ENCODE peak calls at places on chromosomes 7 and 10, in six cellular contexts. Q is tibial artery, S is BE2C, G is A549, M is pancreas, Z is WERI-Rb-1. N is an unnamed sample.

GRCh38 chr10:48651839-48652238 is 32.8 kb upstream of the WDFY4 start:
- DNase-seq in Q (no peak), M (no peak), Z (no peak), S (no peak), G (no peak), N (no peak)

GRCh38 chr7:112546723-112547513 is 66.1 kb downstream of the LSMEM1 start:
- DNase-seq in M (peak; percentile 34), G (no peak), S (peak; percentile 74), Q (no peak), Z (peak; percentile 55), N (no peak)

GRCh38 chr7:30238721-30239441 is 45.5 kb upstream of the ZNRF2 start:
- DNase-seq in S (no peak), Q (peak; percentile 57), M (peak; percentile 84), Z (no peak), G (no peak), N (no peak)

GRCh38 chr7:138407792-138408191 is 52.3 kb upstream of the TRIM24 start:
- DNase-seq in G (no peak), Q (no peak), S (no peak), M (no peak), Z (no peak), N (no peak)

GRCh38 chr7:47424523-47424922 is 157.4 kb downstream of the TNS3 start:
- DNase-seq in S (no peak), Z (no peak), Q (no peak), G (no peak), M (no peak), N (no peak)

GRCh38 chr10:5381187-5381586 is 16.4 kb downstream of the UCN3 start:
- DNase-seq in S (no peak), Q (no peak), Z (no peak), G (no peak), M (no peak), N (no peak)

GRCh38 chr7:542935-543789 is 23.5 kb upstream of the PDGFA start:
- DNase-seq in M (peak; percentile 72), S (no peak), Q (peak; percentile 61), Z (no peak), G (peak; percentile 76), N (no peak)

GRCh38 chr7:129225206-129225930 is 538 bp downstream of the AHCYL2 start:
- DNase-seq in Z (peak; percentile 50), M (peak; percentile 88), S (peak; percentile 50), Q (peak; percentile 53), G (peak; percentile 17), N (no peak)

GRCh38 chr7:1236831-1237701 is 4.4 kb downstream of the UNCX start:
- DNase-seq in Q (no peak), M (no peak), S (no peak), Z (no peak), G (no peak), N (no peak)

GRCh38 chr7:108093903-108094302 is 36.3 kb downstream of the LAMB4 start:
- DNase-seq in S (no peak), G (no peak), Z (no peak), Q (no peak), M (no peak), N (no peak)

GRCh38 chr7:99221866-99222265 is 14.0 kb upstream of the KPNA7 start:
- DNase-seq in S (no peak), M (no peak), G (no peak), Z (no peak), Q (no peak), N (no peak)

GRCh38 chr7:108094375-108094774 is 35.8 kb downstream of the LAMB4 start:
- DNase-seq in Q (no peak), Z (no peak), G (no peak), S (no peak), M (no peak), N (no peak)

GRCh38 chr7:87628780-87629569 is 777 bp downstream of the RUNDC3B start:
- DNase-seq in Q (no peak), S (peak; percentile 43), M (peak; percentile 77), Z (peak; percentile 56), G (no peak), N (no peak)

GRCh38 chr10:79081353-79082034 is 12.7 kb downstream of the ZMIZ1 start:
- DNase-seq in G (no peak), Z (no peak), S (peak; percentile 56), Q (no peak), M (no peak), N (no peak)

GRCh38 chr7:18347170-18347569 is 148.4 kb upstream of the HDAC9 start:
- DNase-seq in Z (no peak), M (no peak), Q (no peak), S (no peak), G (no peak), N (no peak)

GRCh38 chr7:163971-164881 is 28.1 kb upstream of the FAM20C start:
- DNase-seq in S (no peak), Q (no peak), G (no peak), M (peak; percentile 58), Z (no peak), N (no peak)

GRCh38 chr7:95690367-95690947 is 81.9 kb upstream of the DYNC1I1 start:
- DNase-seq in Q (no peak), M (no peak), S (peak; percentile 28), Z (peak; percentile 36), G (peak; percentile 6), N (no peak)

GRCh38 chr10:57964371-57964770 is 303.3 kb downstream of the IPMK start:
- DNase-seq in Q (no peak), M (no peak), S (no peak), G (no peak), Z (no peak), N (no peak)

GRCh38 chr7:30911561-30911969 is at the start of gene AQP1:
- DNase-seq in Q (peak; percentile 88), G (no peak), Z (peak; percentile 85), M (peak; percentile 94), S (peak; percentile 79), N (no peak)

GRCh38 chr7:132030161-132030568 is 473.7 kb upstream of the PODXL start:
- DNase-seq in S (peak; percentile 70), Z (no peak), M (peak; percentile 75), G (no peak), Q (no peak), N (peak; percentile 47)

GRCh38 chr10:68043030-68043429 is 32.1 kb downstream of the HERC4 start:
- DNase-seq in M (no peak), S (no peak), Q (no peak), G (no peak), Z (no peak), N (no peak)

GRCh38 chr10:125866421-125867029 is 14.6 kb downstream of the DHX32 start:
- DNase-seq in Z (no peak), M (no peak), G (no peak), Q (no peak), S (no peak), N (no peak)

GRCh38 chr7:117827861-117828260 is 45.4 kb downstream of the CTTNBP2 start:
- DNase-seq in S (no peak), Q (no peak), Z (no peak), G (no peak), M (no peak), N (no peak)

GRCh38 chr10:88990528-88991160 is at the start of gene FAS:
- DNase-seq in M (peak; percentile 84), Q (peak; percentile 83), Z (peak; percentile 39), G (peak; percentile 69), S (peak; percentile 21), N (peak; percentile 54)

GRCh38 chr10:101351477-101351876 is 2.5 kb upstream of the BTRC start:
- DNase-seq in Z (no peak), M (no peak), Q (no peak), S (no peak), G (no peak), N (no peak)

DNA sequence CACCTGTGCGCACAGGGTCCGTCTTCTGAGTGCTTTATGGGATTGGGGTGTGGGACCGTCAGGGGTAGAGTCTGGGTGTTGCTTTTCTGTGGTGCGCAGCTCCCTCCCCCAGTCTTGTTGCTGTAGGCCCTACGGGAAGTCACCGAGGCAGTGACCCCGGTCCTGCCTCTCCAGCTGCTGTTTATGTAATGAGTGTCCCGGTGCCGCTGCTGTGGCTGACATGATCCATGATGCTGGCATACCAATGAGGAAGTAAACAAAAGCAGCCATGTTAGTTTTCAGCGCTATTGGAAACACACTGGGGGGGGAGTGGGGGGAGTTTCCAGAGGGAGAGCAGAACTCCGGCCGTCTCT is 1.1 kb downstream of the TRIM8 start:
- DNase-seq in G (peak; percentile 55), M (peak; percentile 92), Z (peak; percentile 24), Q (peak; percentile 87), S (no peak), N (no peak)
- TF ChIP-seq CTCF in G (no peak), M (no peak), Z (no peak), Q (no peak), S (no peak), N (no peak)

GRCh38 chr10:102678842-102679289 is 34.6 kb downstream of the TRIM8 start:
- DNase-seq in Z (peak; percentile 90), Q (no peak), M (peak; percentile 89), G (peak; percentile 74), S (peak; percentile 86), N (peak; percentile 66)
- TF ChIP-seq CTCF in Z (peak; percentile 98), Q (peak; percentile 49), M (peak; percentile 52), G (peak; percentile 80), S (peak; percentile 78), N (no peak)

GRCh38 chr7:125057974-125058373 is 128.3 kb upstream of the POT1 start:
- DNase-seq in S (no peak), G (no peak), Q (no peak), M (no peak), Z (no peak), N (no peak)

GRCh38 chr7:125055376-125055775 is 125.8 kb upstream of the POT1 start:
- DNase-seq in Q (no peak), M (no peak), S (no peak), G (no peak), Z (no peak), N (no peak)

GRCh38 chr7:125065546-125065945 is 135.9 kb upstream of the POT1 start:
- DNase-seq in Q (no peak), Z (no peak), S (no peak), G (no peak), M (no peak), N (no peak)

GRCh38 chr7:125061776-125062397 is 132.3 kb upstream of the POT1 start:
- DNase-seq in Z (peak; percentile 22), Q (no peak), M (no peak), G (no peak), S (no peak), N (no peak)

GRCh38 chr7:125059861-125060456 is 130.3 kb upstream of the POT1 start:
- DNase-seq in M (no peak), S (no peak), Z (no peak), Q (no peak), G (no peak), N (no peak)
- TF ChIP-seq CTCF in M (peak; percentile 19), S (peak; percentile 27), Z (no peak), Q (peak; percentile 28), G (peak; percentile 42), N (peak; percentile 67)

DNA sequence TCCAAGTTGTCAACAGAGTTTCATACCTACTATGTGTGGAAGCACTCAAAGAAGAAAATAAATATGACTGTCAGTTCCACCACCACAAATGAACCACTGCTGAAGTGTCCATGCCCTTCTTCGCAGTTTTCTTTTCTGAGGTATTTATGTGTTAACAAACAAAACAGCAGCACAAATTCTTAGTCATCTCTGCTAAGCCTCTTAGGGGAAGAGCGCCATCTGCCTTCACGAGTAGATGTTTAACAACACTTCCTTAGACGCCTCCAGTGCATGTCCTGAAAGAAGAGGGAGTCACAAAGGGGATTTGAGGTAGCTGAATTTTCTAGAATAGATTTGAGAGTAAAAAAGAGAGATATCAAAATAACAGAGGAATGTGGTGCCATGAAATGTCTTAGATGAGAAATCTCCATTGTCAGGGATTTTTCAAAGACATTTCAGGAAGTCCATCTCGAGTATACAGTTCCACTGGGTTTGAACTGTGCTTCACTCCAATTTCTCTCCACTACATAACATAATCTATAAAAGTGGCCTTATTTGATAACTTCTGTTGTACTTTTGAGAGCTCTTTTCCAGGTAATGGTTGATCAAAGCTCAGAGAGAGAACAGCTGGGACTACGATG is 775.3 kb upstream of the POM121L12 start:
- DNase-seq in G (no peak), Q (no peak), Z (peak; percentile 46), S (peak; percentile 43), M (no peak), N (no peak)
- TF ChIP-seq CTCF in G (no peak), Q (no peak), Z (peak; percentile 47), S (peak; percentile 66), M (no peak), N (no peak)

N was measured in mesothelial cell of epicardium.